ENCODE peak calls at places on chromosomes 5 and 9, in eight cellular contexts. B is heart left ventricle, J is pancreas, M is IMR-90, G is OCI-LY7, N is ovary, Q is gastrocnemius medialis, T is A673. X is an unnamed sample.

GRCh38 chr9:134223091-134223490 is 58.7 kb upstream of the RNU6ATAC start:
- DNase-seq in J (no peak), G (no peak), M (peak; percentile 28), N (peak; percentile 21), B (peak; percentile 15), Q (no peak), T (no peak), X (no peak)

GRCh38 chr9:134208310-134208841 is 44.0 kb upstream of the RNU6ATAC start:
- DNase-seq in M (no peak), J (no peak), Q (peak; percentile 96), G (no peak), T (no peak), N (peak; percentile 26), B (peak; percentile 91), X (no peak)

GRCh38 chr9:84397151-84397728 is 56.7 kb upstream of the SLC28A3 start:
- DNase-seq in T (peak; percentile 73), N (peak; percentile 73), B (peak; percentile 63), Q (peak; percentile 37), J (peak; percentile 81), G (peak; percentile 68), M (peak; percentile 63), X (peak; percentile 26)

GRCh38 chr5:51172853-51173635 is 210.2 kb upstream of the ISL1 start:
- DNase-seq in T (peak; percentile 35), B (no peak), N (no peak), Q (no peak), J (no peak), M (no peak), G (no peak), X (no peak)

GRCh38 chr9:95923794-95924193 is 48.3 kb downstream of the ERCC6L2 start:
- DNase-seq in B (no peak), N (no peak), M (no peak), T (no peak), G (no peak), J (no peak), Q (no peak), X (no peak)

GRCh38 chr5:131846536-131846935 is 49.7 kb upstream of the FNIP1 start:
- DNase-seq in T (no peak), J (no peak), B (no peak), N (no peak), M (no peak), G (no peak), Q (no peak), X (no peak)

GRCh38 chr5:81971086-81971693 is 633 bp upstream of the ATG10 start:
- DNase-seq in N (no peak), M (peak; percentile 21), B (no peak), T (peak; percentile 19), J (no peak), G (peak; percentile 37), Q (no peak), X (no peak)

GRCh38 chr5:149932445-149933350 is 11.9 kb downstream of the PDE6A start:
- DNase-seq in B (no peak), G (no peak), Q (peak; percentile 57), T (no peak), M (no peak), N (no peak), J (peak; percentile 17), X (no peak)

GRCh38 chr5:126656397-126657007 is 55.8 kb downstream of the PHAX start:
- DNase-seq in B (no peak), M (peak; percentile 57), T (peak; percentile 66), N (no peak), J (no peak), Q (no peak), G (peak; percentile 55), X (no peak)

GRCh38 chr9:129422843-129423700 is 197.8 kb downstream of the C9orf50 start:
- DNase-seq in M (peak; percentile 22), T (no peak), B (no peak), J (no peak), Q (no peak), N (peak; percentile 62), G (no peak), X (no peak)

GRCh38 chr9:121720311-121720991 is 69.0 kb downstream of the DAB2IP start:
- DNase-seq in J (no peak), T (no peak), N (no peak), Q (peak; percentile 39), G (no peak), M (no peak), B (no peak), X (no peak)

DNA sequence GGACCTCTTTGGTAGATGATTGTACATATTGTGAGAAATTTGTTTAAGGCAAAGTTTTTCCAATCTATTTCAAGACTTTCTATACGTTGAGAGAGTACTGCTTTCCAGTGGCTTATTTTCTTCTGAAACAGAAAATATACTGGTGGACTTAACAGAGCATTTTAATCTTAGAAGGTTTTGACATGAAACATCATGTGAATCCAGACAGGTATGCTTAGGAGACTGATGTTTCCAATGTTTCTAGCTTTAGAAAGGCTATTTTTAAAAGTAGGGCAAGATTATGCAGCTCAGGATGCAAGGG is 71.0 kb downstream of the PIK3R1 start:
- DNase-seq in B (no peak), J (no peak), G (no peak), T (no peak), N (no peak), M (no peak), Q (no peak), X (no peak)
- H3K27ac ChIP-seq in B (peak overlapping the region; percentile 92), J (no peak overlapping the region), G (peak overlapping the region; percentile 43), T (peak overlapping the region; percentile 6), N (no peak overlapping the region), M (no peak overlapping the region), Q (peak overlapping the region; percentile 91), X (peak overlapping the region; percentile 95)

DNA sequence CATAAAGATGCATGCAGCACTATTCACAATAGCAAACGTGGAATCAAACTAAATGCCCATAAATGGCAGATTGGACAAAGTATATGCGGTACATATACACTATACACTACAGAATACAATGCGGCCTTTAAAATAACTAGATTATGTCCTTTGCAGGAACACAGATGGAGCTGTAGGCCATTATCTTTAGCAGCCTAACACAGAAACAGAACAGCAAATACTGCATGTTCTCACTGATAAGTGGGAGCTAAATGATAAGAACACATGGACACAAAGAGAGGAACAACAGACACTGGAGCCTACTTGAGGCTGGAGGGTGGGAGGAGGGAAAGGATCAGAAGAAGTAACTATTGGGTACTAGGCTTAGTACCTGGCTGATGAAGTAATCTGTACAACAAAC is 758.2 kb downstream of the TLE1 start:
- DNase-seq in G (no peak), T (no peak), B (no peak), Q (no peak), M (no peak), N (no peak), J (no peak), X (no peak)
- H3K27ac ChIP-seq in G (no peak overlapping the region), T (no peak overlapping the region), B (no peak overlapping the region), Q (no peak overlapping the region), M (no peak overlapping the region), N (no peak overlapping the region), J (no peak overlapping the region), X (no peak overlapping the region)

DNA sequence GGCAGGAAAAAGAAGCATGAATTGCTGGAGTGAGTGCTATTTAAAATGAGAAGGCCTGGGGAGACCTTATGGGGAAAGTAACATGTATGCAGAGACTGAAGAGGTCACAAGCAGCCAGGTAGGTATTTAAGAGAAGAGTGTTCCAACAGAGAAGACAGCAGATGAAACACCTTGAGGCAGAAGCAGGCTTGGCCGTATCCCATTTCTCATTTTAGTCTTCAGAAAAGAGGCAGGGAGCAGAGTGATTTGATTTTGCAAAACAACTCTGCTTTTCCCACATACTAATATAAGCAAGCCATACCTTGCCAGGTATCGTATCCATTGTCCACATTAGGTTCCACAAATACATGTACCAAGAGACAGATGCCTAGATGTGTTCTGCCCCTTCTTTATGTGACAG is 244.3 kb downstream of the ASTN2 start:
- DNase-seq in B (no peak), T (no peak), M (no peak), G (no peak), J (no peak), N (no peak), Q (no peak), X (no peak)
- H3K27ac ChIP-seq in B (no peak overlapping the region), T (no peak overlapping the region), M (no peak overlapping the region), G (no peak overlapping the region), J (no peak overlapping the region), N (no peak overlapping the region), Q (no peak overlapping the region), X (no peak overlapping the region)

DNA sequence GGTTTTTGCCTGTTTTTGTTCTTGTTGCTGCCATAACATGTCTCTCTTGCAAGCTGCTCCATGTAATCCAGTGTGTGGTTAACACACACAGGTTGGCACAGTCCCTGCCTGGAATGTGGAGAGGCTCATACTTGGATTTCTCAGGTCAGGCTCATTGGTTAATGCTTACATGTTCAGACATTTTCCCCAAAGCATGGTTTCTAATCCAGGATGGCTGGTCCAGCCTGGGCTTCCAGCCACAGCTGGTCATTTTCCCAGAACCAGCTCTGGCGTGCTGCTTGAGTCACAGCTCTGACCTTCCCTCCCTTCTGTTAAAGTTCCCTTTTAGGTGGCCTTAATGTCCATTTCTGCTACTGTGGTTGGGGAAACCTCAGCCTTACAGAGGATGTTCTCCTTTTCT is 294.3 kb downstream of the TAF11L14 start:
- DNase-seq in M (no peak), N (no peak), T (no peak), B (no peak), G (no peak), J (peak; percentile 76), Q (no peak), X (no peak)
- H3K27ac ChIP-seq in M (no peak overlapping the region), N (no peak overlapping the region), T (no peak overlapping the region), B (no peak overlapping the region), G (no peak overlapping the region), J (no peak overlapping the region), Q (no peak overlapping the region), X (no peak overlapping the region)

DNA sequence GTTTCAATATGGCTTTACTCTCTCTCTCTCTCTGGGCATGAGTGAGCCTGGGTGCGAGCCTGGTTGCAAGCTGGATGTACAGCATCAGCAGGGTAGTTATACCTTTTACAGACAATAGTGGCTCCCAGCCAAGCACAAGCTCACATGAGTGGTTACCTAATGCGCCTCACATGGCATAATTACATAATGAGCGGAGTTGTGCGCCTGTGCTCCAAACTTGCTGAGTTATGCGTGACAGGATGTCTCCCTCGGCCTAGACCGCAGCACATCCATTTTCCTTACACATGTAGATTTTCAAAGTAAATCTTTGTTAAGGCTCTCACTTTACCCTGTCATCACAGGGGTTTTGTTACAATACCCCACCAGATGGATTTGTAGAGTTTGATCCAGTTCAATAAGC is 233.5 kb upstream of the WWC1 start:
- DNase-seq in T (no peak), J (no peak), M (no peak), Q (no peak), G (peak; percentile 59), B (no peak), N (no peak), X (no peak)
- H3K27ac ChIP-seq in T (no peak overlapping the region), J (no peak overlapping the region), M (no peak overlapping the region), Q (no peak overlapping the region), G (no peak overlapping the region), B (no peak overlapping the region), N (no peak overlapping the region), X (no peak overlapping the region)

DNA sequence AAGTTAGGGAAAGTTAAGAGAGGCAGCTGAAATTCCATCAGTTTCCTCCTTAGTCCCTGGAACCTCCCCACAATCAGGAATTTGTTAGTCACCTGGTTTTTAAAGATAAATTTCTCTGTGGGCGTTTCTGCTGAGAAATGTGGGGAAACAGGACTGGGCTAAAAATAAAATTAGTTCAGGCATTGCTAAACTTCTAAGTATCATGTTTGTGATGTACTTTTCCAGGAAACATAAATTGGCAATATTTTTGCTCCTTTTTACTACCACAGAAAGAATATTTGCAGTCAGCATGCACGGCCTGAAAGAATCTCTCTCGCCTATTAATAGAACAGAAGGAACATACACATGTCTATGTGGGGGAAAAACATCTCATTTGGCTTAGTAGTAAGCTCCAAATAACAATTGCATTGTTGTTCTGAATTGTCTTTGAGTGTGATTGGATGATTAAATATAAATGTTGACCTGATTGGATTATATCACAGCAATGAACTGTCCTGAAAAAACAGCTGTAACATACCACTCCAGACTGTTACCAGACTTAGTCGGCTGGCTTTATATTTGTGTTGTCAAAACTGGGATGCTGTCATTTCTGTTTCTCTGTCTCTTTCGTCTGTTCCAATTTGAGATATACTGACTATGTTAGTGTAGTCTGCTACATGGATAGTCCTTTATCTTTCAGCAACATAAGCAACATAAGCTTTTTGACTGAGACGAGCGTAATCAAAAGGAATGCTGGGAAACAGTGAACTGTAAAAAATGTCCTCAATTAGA is 12.9 kb downstream of the TJP2 start:
- DNase-seq in G (no peak), N (no peak), B (no peak), J (no peak), Q (no peak), M (peak; percentile 51), T (no peak), X (no peak)
- H3K27ac ChIP-seq in G (no peak overlapping the region), N (peak overlapping the region; percentile 73), B (peak overlapping the region; percentile 1), J (peak overlapping the region; percentile 25), Q (peak overlapping the region; percentile 9), M (no peak overlapping the region), T (no peak overlapping the region), X (peak overlapping the region; percentile 96)